ENCODE peak calls at places on chromosomes 5 and 9, in eight cellular contexts. D is SK-N-SH, K is IMR-90, T is brain microvascular endothelial cell, U is kidney, F is pancreas, G is astrocyte, O is Panc1. P is an unnamed sample.

GRCh38 chr5:170287532-170287931 is 10.0 kb downstream of the LCP2 start:
- DNase-seq in U (peak), T (no peak), K (no peak), F (no peak), O (no peak), D (no peak), G (no peak), P (peak)

GRCh38 chr5:126965061-126965475 is 65.3 kb downstream of the MARCHF3 start:
- DNase-seq in F (no peak), K (peak), T (peak), G (peak), O (no peak), U (no peak), D (no peak), P (peak)

GRCh38 chr5:11801061-11801460 is 103.2 kb downstream of the CTNND2 start:
- DNase-seq in K (no peak), U (no peak), D (no peak), G (peak), T (no peak), O (no peak), F (no peak), P (no peak)

GRCh38 chr5:90056911-90057705 is 352.4 kb downstream of the CETN3 start:
- DNase-seq in D (no peak), U (peak), F (no peak), G (no peak), T (no peak), O (no peak), K (no peak), P (peak)

GRCh38 chr5:113218200-113218599 is 216.6 kb downstream of the TSSK1B start:
- DNase-seq in T (no peak), D (no peak), K (no peak), F (no peak), G (no peak), O (no peak), U (no peak), P (no peak)

GRCh38 chr9:35731415-35732184 is 395 bp downstream of the TLN1 start:
- DNase-seq in O (no peak), F (no peak), G (no peak), D (no peak), U (no peak), K (no peak), T (no peak), P (no peak)

GRCh38 chr9:7058539-7058938 is 300.8 kb downstream of the KDM4C start:
- DNase-seq in T (no peak), F (no peak), O (no peak), U (no peak), K (peak), G (peak), D (no peak), P (no peak)

GRCh38 chr5:72000707-72001106 is 106.6 kb upstream of the MAP1B start:
- DNase-seq in D (no peak), T (no peak), F (no peak), U (no peak), K (no peak), G (no peak), O (no peak), P (no peak)

GRCh38 chr5:132466453-132467291 is 23.9 kb downstream of the IRF1 start:
- DNase-seq in U (peak), O (no peak), D (no peak), F (no peak), K (peak), T (peak), G (peak), P (peak)

GRCh38 chr5:97094579-97095317 is 47.7 kb downstream of the LIX1 start:
- DNase-seq in T (no peak), U (no peak), G (no peak), F (no peak), D (no peak), O (no peak), K (no peak), P (no peak)

GRCh38 chr9:97906236-97906831 is 16.0 kb downstream of the TRMO start:
- DNase-seq in O (no peak), D (no peak), T (no peak), G (no peak), K (no peak), F (no peak), U (no peak), P (no peak)

GRCh38 chr5:172144291-172144815 is 43.7 kb downstream of the STK10 start:
- DNase-seq in G (no peak), T (peak), D (peak), F (no peak), O (no peak), K (peak), U (no peak), P (no peak)

GRCh38 chr9:35827486-35827885 is 1.0 kb downstream of the FAM221B start:
- DNase-seq in U (no peak), D (no peak), O (no peak), K (peak), F (no peak), G (peak), T (no peak), P (peak)

GRCh38 chr5:68535121-68535520 is 319.6 kb downstream of the PIK3R1 start:
- DNase-seq in D (no peak), U (no peak), K (no peak), O (no peak), G (no peak), T (no peak), F (no peak), P (no peak)

GRCh38 chr9:33162721-33163311 is 4.3 kb downstream of the B4GALT1 start:
- DNase-seq in G (peak), U (no peak), K (peak), T (no peak), D (no peak), F (no peak), O (no peak), P (peak)

GRCh38 chr9:73183917-73184861 is 32.5 kb downstream of the ANXA1 start:
- DNase-seq in T (no peak), D (no peak), G (no peak), O (no peak), U (no peak), K (peak), F (no peak), P (no peak)

GRCh38 chr5:40614923-40615585 is 64.7 kb upstream of the PTGER4 start:
- DNase-seq in G (no peak), T (no peak), U (no peak), K (no peak), O (no peak), F (no peak), D (no peak), P (no peak)

GRCh38 chr9:8140557-8140956 is 341.0 kb upstream of the DMAC1 start:
- DNase-seq in G (no peak), F (no peak), U (no peak), K (no peak), D (no peak), O (no peak), T (no peak), P (no peak)

GRCh38 chr5:154302181-154302580 is 111.6 kb downstream of the GALNT10 start:
- DNase-seq in O (no peak), K (no peak), U (peak), F (peak), D (no peak), G (peak), T (no peak), P (no peak)

GRCh38 chr9:127980056-127980705 is 608 bp downstream of the EEIG1 start:
- DNase-seq in G (no peak), O (no peak), U (peak), K (no peak), D (peak), F (peak), T (no peak), P (peak)

GRCh38 chr9:128824911-128825310 is 4.7 kb downstream of the SPOUT1 start:
- DNase-seq in G (no peak), O (no peak), U (no peak), T (no peak), F (no peak), K (no peak), D (no peak), P (no peak)

GRCh38 chr5:158456756-158457155 is 597.8 kb upstream of the CLINT1 start:
- DNase-seq in O (no peak), G (peak), D (peak), T (peak), F (no peak), K (peak), U (no peak), P (peak)

GRCh38 chr5:150322202-150322601 is 19.5 kb upstream of the ARSI start:
- DNase-seq in T (peak), U (no peak), O (no peak), F (no peak), K (peak), D (no peak), G (peak), P (peak)

GRCh38 chr9:34588671-34589370 is 703 bp downstream of the CNTFR start:
- DNase-seq in F (no peak), K (no peak), D (peak), U (no peak), G (no peak), T (no peak), O (no peak), P (no peak)

GRCh38 chr5:34731435-34732232 is 75.5 kb downstream of the RAI14 start:
- DNase-seq in U (no peak), O (no peak), G (no peak), F (no peak), T (no peak), K (no peak), D (no peak), P (no peak)

GRCh38 chr5:50562694-50563093 is 103.7 kb upstream of the PARP8 start:
- DNase-seq in U (no peak), G (no peak), O (no peak), D (no peak), T (no peak), K (no peak), F (no peak), P (no peak)

GRCh38 chr5:116502616-116503015 is 72.0 kb downstream of the SEMA6A start:
- DNase-seq in G (peak), T (peak), F (no peak), U (no peak), O (no peak), K (peak), D (no peak), P (no peak)

GRCh38 chr9:118891213-118891612 is 478.0 kb downstream of the BRINP1 start:
- DNase-seq in T (no peak), G (no peak), D (no peak), F (no peak), U (no peak), O (no peak), K (no peak), P (no peak)

DNA sequence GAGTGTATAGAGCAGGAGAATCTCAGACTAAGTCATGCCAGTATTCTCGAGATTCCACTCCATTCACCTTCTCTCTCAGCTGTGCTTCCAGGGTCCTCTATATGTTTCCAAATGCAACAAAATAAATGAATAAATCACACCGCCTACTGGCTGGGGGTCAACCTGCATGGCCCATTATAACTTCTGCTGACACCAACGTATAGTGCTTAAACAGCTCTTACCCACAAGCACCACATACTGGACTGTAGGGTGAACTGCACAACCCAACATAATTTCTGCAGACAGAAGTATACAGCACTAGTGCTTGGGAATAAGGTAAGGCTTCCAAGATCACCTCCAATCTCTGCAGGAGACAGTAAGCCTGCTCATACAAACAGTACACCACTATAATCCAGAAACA is 33.1 kb upstream of the HTR4 start:
- DNase-seq in G (no peak), O (peak), D (no peak), U (no peak), F (no peak), K (peak), T (peak), P (no peak)
- TF ChIP-seq CTCF in G (peak), O (peak), D (peak), U (peak), F (peak), K (peak), T (peak), P (peak)

DNA sequence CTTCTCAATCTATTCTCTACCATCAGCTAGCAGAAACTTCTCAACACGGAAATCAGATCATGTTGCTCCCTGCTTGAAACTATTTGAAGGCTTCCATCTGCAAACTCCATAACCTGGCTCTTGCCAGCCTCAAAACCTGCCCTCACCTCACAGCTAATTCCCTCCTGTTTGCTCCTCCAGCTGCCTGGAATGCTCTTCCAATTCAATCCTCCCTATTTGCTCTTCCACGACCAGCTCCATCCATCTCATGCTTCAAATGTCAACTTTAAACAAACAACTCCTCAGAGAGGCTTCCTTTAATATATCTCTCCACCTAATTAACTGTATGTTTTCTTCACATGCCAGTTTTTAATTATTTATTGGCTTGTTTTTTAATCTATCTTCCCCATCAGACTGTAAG is 1.5 kb downstream of the PLAA start:
- DNase-seq in U (no peak), T (no peak), G (no peak), K (no peak), D (no peak), F (no peak), O (no peak), P (no peak)
- H3K4me3 ChIP-seq in U (peak), T (peak), G (peak), K (peak), D (peak), F (no peak), O (peak), P (peak)

DNA sequence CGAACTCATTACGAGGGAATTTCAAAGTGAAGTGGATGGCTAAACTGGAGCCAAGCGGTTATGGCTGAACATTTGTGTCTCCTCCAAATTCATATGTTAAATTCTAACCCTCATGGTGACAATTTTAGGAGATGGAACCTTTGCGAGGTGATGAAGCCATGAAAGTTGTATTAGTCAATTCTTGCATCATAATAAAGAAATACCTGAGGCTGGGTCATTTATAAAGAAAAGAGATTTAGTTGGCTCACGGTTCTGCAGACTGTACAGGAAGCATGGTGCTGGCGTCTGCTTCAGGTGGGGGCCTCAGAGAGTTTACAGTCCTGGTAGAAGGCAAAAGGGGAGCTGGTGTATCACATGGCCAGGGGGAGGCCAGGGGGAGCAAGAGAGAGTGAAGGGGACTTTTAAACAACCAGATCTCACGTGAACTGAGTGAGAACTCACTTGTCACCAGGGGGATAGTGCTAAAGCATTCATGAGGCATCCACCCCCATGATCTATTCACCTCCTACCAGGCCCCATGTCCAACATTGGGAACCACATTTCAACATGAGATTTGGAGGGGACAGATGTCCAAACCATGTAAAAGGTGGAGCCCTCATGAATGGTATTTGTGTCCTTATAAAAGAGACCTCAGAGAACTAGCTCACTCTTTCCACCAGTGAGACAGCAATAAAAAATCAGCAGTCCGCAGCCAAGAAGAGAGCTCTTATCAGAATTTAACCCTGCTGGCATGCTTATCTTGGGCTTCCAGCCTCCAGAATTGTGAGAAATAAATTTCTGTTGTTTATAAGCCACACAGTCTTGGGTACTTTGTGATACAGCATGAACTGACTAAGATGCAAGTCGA is 143.4 kb downstream of the MTRR start:
- DNase-seq in U (no peak), D (no peak), K (no peak), O (no peak), T (no peak), G (no peak), F (no peak), P (no peak)
- TF ChIP-seq CTCF in U (no peak), D (no peak), K (no peak), O (no peak), T (no peak), G (no peak), F (no peak), P (no peak)

GRCh38 chr9:441131-441530 is 226.5 kb downstream of the DOCK8 start:
- DNase-seq in O (no peak), T (no peak), K (no peak), D (no peak), U (no peak), F (no peak), G (no peak), P (no peak)

GRCh38 chr9:438961-439768 is 224.5 kb downstream of the DOCK8 start:
- DNase-seq in F (no peak), U (no peak), T (no peak), D (no peak), O (no peak), K (no peak), G (no peak), P (no peak)

GRCh38 chr9:438066-438465 is 223.4 kb downstream of the DOCK8 start:
- DNase-seq in T (peak), F (no peak), K (peak), G (no peak), O (no peak), D (no peak), U (no peak), P (no peak)

GRCh38 chr9:437066-438015 is 222.7 kb downstream of the DOCK8 start:
- DNase-seq in F (no peak), K (peak), U (no peak), D (no peak), T (peak), O (no peak), G (peak), P (peak)
- H3K4me3 ChIP-seq in F (no peak), K (no peak), U (no peak), D (no peak), T (no peak), O (no peak), G (no peak), P (no peak)

GRCh38 chr9:88051138-88051537 is 76.8 kb upstream of the CDK20 start:
- DNase-seq in D (no peak), G (no peak), K (no peak), F (no peak), U (no peak), O (no peak), T (no peak), P (no peak)

GRCh38 chr9:88046542-88046941 is 72.2 kb upstream of the CDK20 start:
- DNase-seq in F (no peak), O (no peak), D (no peak), T (no peak), G (no peak), U (no peak), K (no peak), P (no peak)

GRCh38 chr9:88052446-88052845 is 78.1 kb upstream of the CDK20 start:
- DNase-seq in K (no peak), F (no peak), G (peak), U (no peak), D (no peak), O (no peak), T (no peak), P (no peak)

GRCh38 chr9:88045686-88046085 is 71.4 kb upstream of the CDK20 start:
- DNase-seq in G (no peak), T (no peak), D (no peak), F (no peak), K (no peak), U (no peak), O (no peak), P (no peak)

GRCh38 chr9:88049677-88050307 is 75.5 kb upstream of the CDK20 start:
- DNase-seq in F (no peak), K (no peak), T (no peak), G (no peak), D (no peak), U (no peak), O (no peak), P (no peak)
- TF ChIP-seq CTCF in F (no peak), K (no peak), T (no peak), G (no peak), D (no peak), U (no peak), O (no peak), P (no peak)